ENCODE peak calls at places on chromosomes 13 and 19, in four cellular contexts. One of them, this sample, is unnamed.

GRCh38 chr19:15280048-15280725 is 47.9 kb upstream of the EPHX3 start:
- DNase-seq in AG10803: peak
- DNase-seq in astrocyte: no peak
- DNase-seq in tibial artery: peak
- DNase-seq in this sample: no peak

GRCh38 chr19:3710265-3710812 is 2.2 kb downstream of the TJP3 start:
- DNase-seq in tibial artery: peak
- DNase-seq in AG10803: peak
- DNase-seq in astrocyte: no peak
- DNase-seq in this sample: peak

GRCh38 chr19:17775245-17775927 is 19.6 kb upstream of the B3GNT3 start:
- DNase-seq in AG10803: peak
- DNase-seq in astrocyte: no peak
- DNase-seq in tibial artery: no peak
- DNase-seq in this sample: peak

GRCh38 chr13:80363890-80364503 is 23.1 kb upstream of the SPRY2 start:
- DNase-seq in astrocyte: no peak
- DNase-seq in tibial artery: no peak
- DNase-seq in AG10803: peak
- DNase-seq in this sample: peak

GRCh38 chr13:20713751-20714150 is 10.3 kb downstream of the IL17D start:
- DNase-seq in AG10803: peak
- DNase-seq in tibial artery: peak
- DNase-seq in astrocyte: peak
- DNase-seq in this sample: peak

GRCh38 chr13:48504606-48505369 is 28.1 kb downstream of the RCBTB2 start:
- DNase-seq in AG10803: no peak
- DNase-seq in tibial artery: no peak
- DNase-seq in astrocyte: no peak
- DNase-seq in this sample: no peak

GRCh38 chr19:55368701-55369563 is 1.3 kb downstream of the IL11 start:
- DNase-seq in tibial artery: no peak
- DNase-seq in AG10803: peak
- DNase-seq in astrocyte: peak
- DNase-seq in this sample: peak

GRCh38 chr19:927044-927706 is 1.3 kb downstream of the ARID3A start:
- DNase-seq in astrocyte: no peak
- DNase-seq in AG10803: peak
- DNase-seq in tibial artery: peak
- DNase-seq in this sample: peak

GRCh38 chr19:48491793-48492123 is 19.9 kb downstream of the LMTK3 start:
- DNase-seq in tibial artery: no peak
- DNase-seq in AG10803: no peak
- DNase-seq in astrocyte: no peak
- DNase-seq in this sample: no peak

GRCh38 chr13:70189981-70190380 is 81.7 kb upstream of the KLHL1 start:
- DNase-seq in astrocyte: no peak
- DNase-seq in tibial artery: no peak
- DNase-seq in AG10803: no peak
- DNase-seq in this sample: no peak

GRCh38 chr13:22482496-22483000 is 698.2 kb upstream of the SGCG start:
- DNase-seq in tibial artery: no peak
- DNase-seq in astrocyte: no peak
- DNase-seq in AG10803: no peak
- DNase-seq in this sample: no peak

GRCh38 chr13:26010487-26011207 is 41.2 kb downstream of the SHISA2 start:
- DNase-seq in astrocyte: no peak
- DNase-seq in tibial artery: no peak
- DNase-seq in AG10803: no peak
- DNase-seq in this sample: no peak

GRCh38 chr13:48334534-48335127 is 31.1 kb downstream of the RB1 start:
- DNase-seq in astrocyte: peak
- DNase-seq in AG10803: peak
- DNase-seq in tibial artery: no peak
- DNase-seq in this sample: peak

GRCh38 chr13:73777134-73777533 is 357.1 kb downstream of the KLF12 start:
- DNase-seq in tibial artery: no peak
- DNase-seq in astrocyte: no peak
- DNase-seq in AG10803: no peak
- DNase-seq in this sample: no peak

GRCh38 chr19:47124937-47125668 is 5.5 kb upstream of the SAE1 start:
- DNase-seq in astrocyte: peak
- DNase-seq in AG10803: peak
- DNase-seq in tibial artery: no peak
- DNase-seq in this sample: peak

GRCh38 chr19:32519023-32519422 is 62.0 kb upstream of the PDCD5 start:
- DNase-seq in tibial artery: no peak
- DNase-seq in astrocyte: no peak
- DNase-seq in AG10803: no peak
- DNase-seq in this sample: no peak

GRCh38 chr13:110589991-110590390 is 25.4 kb upstream of the NAXD start:
- DNase-seq in tibial artery: no peak
- DNase-seq in AG10803: no peak
- DNase-seq in astrocyte: no peak
- DNase-seq in this sample: peak

GRCh38 chr19:47240996-47241918 is 10.3 kb upstream of the BBC3 start:
- DNase-seq in tibial artery: no peak
- DNase-seq in astrocyte: peak
- DNase-seq in AG10803: peak
- DNase-seq in this sample: peak

GRCh38 chr19:53131085-53131484 is 1.6 kb downstream of the ZNF415 start:
- DNase-seq in astrocyte: no peak
- DNase-seq in tibial artery: no peak
- DNase-seq in AG10803: no peak
- DNase-seq in this sample: no peak

GRCh38 chr13:101623469-101624209 is 171.2 kb downstream of the ITGBL1 start:
- DNase-seq in astrocyte: no peak
- DNase-seq in AG10803: no peak
- DNase-seq in tibial artery: no peak
- DNase-seq in this sample: peak

GRCh38 chr13:59674616-59675015 is 489.1 kb downstream of the DIAPH3 start:
- DNase-seq in astrocyte: no peak
- DNase-seq in tibial artery: no peak
- DNase-seq in AG10803: no peak
- DNase-seq in this sample: no peak

GRCh38 chr13:34762312-34762711 is 179.8 kb upstream of the NBEA start:
- DNase-seq in astrocyte: peak
- DNase-seq in AG10803: peak
- DNase-seq in tibial artery: no peak
- DNase-seq in this sample: peak

GRCh38 chr13:52359534-52359933 is 46.4 kb downstream of the THSD1 start:
- DNase-seq in AG10803: peak
- DNase-seq in astrocyte: no peak
- DNase-seq in tibial artery: no peak
- DNase-seq in this sample: peak

GRCh38 chr13:77509221-77509620 is 26.3 kb upstream of the SCEL start:
- DNase-seq in tibial artery: no peak
- DNase-seq in astrocyte: peak
- DNase-seq in AG10803: peak
- DNase-seq in this sample: peak

GRCh38 chr19:1261512-1261862 is 7.6 kb upstream of the CIRBP start:
- DNase-seq in AG10803: no peak
- DNase-seq in tibial artery: no peak
- DNase-seq in astrocyte: no peak
- DNase-seq in this sample: no peak

GRCh38 chr13:40394304-40394983 is 272.0 kb downstream of the FOXO1 start:
- DNase-seq in astrocyte: no peak
- DNase-seq in tibial artery: no peak
- DNase-seq in AG10803: no peak
- DNase-seq in this sample: peak

GRCh38 chr13:85650613-85651012 is 148.6 kb downstream of the SLITRK6 start:
- DNase-seq in tibial artery: no peak
- DNase-seq in astrocyte: no peak
- DNase-seq in AG10803: no peak
- DNase-seq in this sample: no peak

GRCh38 chr19:46574533-46574932 is 26.6 kb upstream of the CALM3 start:
- DNase-seq in astrocyte: peak
- DNase-seq in tibial artery: no peak
- DNase-seq in AG10803: no peak
- DNase-seq in this sample: peak

GRCh38 chr13:102235689-102236088 is 166.2 kb downstream of the FGF14 start:
- DNase-seq in AG10803: no peak
- DNase-seq in tibial artery: no peak
- DNase-seq in astrocyte: no peak
- DNase-seq in this sample: no peak

GRCh38 chr19:8615813-8616596 is 5.5 kb upstream of the ADAMTS10 start:
- DNase-seq in astrocyte: no peak
- DNase-seq in AG10803: peak
- DNase-seq in tibial artery: peak
- DNase-seq in this sample: peak

GRCh38 chr19:42655748-42656147 is 61.0 kb upstream of the CEACAM8 start:
- DNase-seq in AG10803: no peak
- DNase-seq in tibial artery: no peak
- DNase-seq in astrocyte: no peak
- DNase-seq in this sample: no peak

GRCh38 chr13:45875951-45876350 is 24.4 kb upstream of the SIAH3 start:
- DNase-seq in tibial artery: no peak
- DNase-seq in AG10803: no peak
- DNase-seq in astrocyte: no peak
- DNase-seq in this sample: no peak
- H3K4me3 ChIP-seq in tibial artery: no peak
- H3K4me3 ChIP-seq in AG10803: no peak
- H3K4me3 ChIP-seq in astrocyte: no peak
- H3K4me3 ChIP-seq in this sample: no peak

DNA sequence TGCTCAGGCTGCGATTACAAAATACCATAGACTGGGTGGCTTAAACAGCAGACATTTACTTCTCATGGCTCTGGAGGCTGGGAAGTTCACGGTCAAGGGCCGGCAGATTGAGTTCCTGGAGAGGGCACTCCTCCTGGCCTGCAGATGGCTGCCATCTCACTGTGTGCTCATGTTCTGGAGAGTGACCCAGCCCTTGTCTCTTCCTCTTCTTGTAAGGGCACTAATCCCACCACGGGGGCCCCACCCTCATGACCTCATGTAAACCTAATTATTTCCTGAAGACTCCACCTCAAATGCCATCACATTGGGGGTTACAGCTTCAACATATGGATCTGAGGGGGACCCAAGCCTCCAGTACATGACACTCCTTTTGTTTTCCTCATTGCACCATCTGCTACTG is 56.0 kb upstream of the CLDN10 start:
- DNase-seq in tibial artery: no peak
- DNase-seq in astrocyte: no peak
- DNase-seq in AG10803: no peak
- DNase-seq in this sample: no peak
- TF ChIP-seq CTCF in tibial artery: no peak
- TF ChIP-seq CTCF in astrocyte: no peak
- TF ChIP-seq CTCF in AG10803: no peak
- TF ChIP-seq CTCF in this sample: no peak

DNA sequence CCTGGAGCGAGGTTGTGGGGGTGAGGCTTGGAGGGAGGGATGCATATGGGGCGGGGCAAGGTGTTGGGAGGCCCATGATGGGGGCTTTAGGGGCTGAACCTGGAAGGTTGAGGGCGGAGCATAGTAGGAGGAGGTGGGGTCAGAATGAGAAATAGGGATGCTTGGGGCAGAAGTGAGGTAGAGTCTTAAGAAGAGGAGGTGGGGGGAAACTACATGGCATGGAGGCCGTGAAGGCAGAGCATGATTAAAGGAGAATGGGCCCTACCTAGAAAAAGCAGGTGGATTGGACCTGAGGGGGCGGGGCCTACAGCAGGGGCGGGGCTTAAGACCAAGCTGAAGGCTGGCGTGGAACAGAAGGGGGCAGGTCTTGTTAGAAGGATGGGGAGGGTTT is 789 bp downstream of the NR1H2 start:
- DNase-seq in AG10803: no peak
- DNase-seq in astrocyte: no peak
- DNase-seq in tibial artery: peak
- DNase-seq in this sample: no peak
- H3K4me3 ChIP-seq in AG10803: peak
- H3K4me3 ChIP-seq in astrocyte: no peak
- H3K4me3 ChIP-seq in tibial artery: peak
- H3K4me3 ChIP-seq in this sample: peak

GRCh38 chr13:43894438-43894837 is 14.7 kb downstream of the LACC1 start:
- DNase-seq in astrocyte: no peak
- DNase-seq in tibial artery: no peak
- DNase-seq in AG10803: no peak
- DNase-seq in this sample: no peak
- TF ChIP-seq CTCF in astrocyte: no peak
- TF ChIP-seq CTCF in tibial artery: no peak
- TF ChIP-seq CTCF in AG10803: peak
- TF ChIP-seq CTCF in this sample: peak

GRCh38 chr19:35785087-35785627 is 9.8 kb downstream of the ARHGAP33 start:
- DNase-seq in AG10803: no peak
- DNase-seq in tibial artery: no peak
- DNase-seq in astrocyte: no peak
- DNase-seq in this sample: no peak
- H3K4me3 ChIP-seq in AG10803: no peak
- H3K4me3 ChIP-seq in tibial artery: no peak
- H3K4me3 ChIP-seq in astrocyte: no peak
- H3K4me3 ChIP-seq in this sample: no peak

DNA sequence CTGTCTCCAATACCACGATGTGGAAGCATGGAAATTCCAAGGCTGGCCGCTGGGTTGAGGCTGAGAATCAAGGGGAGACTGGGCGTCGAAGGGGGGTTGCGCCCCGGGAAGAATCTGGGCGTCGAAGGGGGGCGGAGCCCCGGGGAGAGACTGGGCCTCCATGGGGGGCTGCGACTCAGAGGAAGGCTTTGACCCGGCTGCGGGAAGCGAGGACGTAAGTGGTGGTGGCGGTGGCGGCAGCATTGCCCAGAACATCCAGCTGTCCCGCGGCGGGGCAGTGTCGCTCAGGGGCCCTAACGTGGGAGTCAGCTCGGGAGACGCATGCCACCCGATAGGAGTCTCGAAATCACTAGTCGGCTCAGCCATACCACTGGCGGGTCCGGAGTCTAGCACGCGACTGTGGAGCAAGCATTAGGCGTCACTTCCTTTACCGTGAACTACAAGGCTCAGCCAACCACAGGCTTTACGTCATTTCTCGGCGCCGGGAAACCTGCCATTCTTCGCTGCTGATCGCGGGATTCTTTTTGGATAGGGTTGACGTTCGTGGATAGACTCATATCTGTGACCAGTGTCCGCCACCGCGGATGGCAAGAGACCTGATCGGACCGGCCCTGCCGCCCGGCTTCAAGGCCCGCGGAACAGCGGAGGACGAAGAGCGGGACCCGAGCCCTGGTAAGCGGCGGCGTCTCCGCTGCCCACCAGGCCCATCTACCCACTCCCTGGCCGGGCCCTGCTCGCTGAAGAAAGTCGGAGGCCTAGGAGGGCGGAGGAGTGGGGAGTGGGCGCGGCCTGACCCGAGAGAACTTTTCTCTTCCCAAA is at the start of the genes GPALPP1 and NUFIP1:
- DNase-seq in astrocyte: peak
- DNase-seq in AG10803: peak
- DNase-seq in tibial artery: peak
- DNase-seq in this sample: peak
- TF ChIP-seq CTCF in astrocyte: peak
- TF ChIP-seq CTCF in AG10803: peak
- TF ChIP-seq CTCF in tibial artery: peak
- TF ChIP-seq CTCF in this sample: peak

DNA sequence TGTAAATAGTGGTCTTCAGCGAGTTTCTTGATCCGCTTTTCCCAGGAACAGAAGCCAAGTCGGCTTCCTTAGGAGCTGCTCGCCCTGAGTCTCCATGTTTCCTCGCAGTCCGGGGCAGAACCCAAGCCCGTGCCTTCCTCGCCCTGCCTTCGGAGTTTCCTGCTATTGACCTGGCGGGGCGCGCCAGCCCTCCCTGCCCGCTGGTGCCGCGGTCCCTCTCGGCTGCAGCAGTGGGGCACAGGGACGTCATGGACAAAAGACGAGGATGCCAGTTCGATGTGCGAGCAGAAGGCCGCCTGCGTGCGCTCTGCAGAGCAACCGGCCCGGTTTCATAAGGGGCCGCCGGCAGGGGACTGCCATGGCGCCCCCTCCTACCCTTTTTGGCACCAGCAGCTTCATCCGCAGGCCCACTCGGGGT is 156.6 kb downstream of the TM9SF2 start:
- DNase-seq in AG10803: peak
- DNase-seq in tibial artery: peak
- DNase-seq in astrocyte: peak
- DNase-seq in this sample: peak
- H3K4me3 ChIP-seq in AG10803: peak
- H3K4me3 ChIP-seq in tibial artery: peak
- H3K4me3 ChIP-seq in astrocyte: peak
- H3K4me3 ChIP-seq in this sample: peak